ENCODE peak calls at places on chromosomes 16 and 17, in four cellular contexts. C, J, R and O are unnamed samples.

GRCh38 chr17:395974-396373 is 43.4 kb upstream of the RPH3AL start:
- DNase-seq in C (no peak), J (no peak), R (no peak), O (no peak)

GRCh38 chr16:85465328-85466307 is 147.5 kb upstream of the GSE1 start:
- DNase-seq in C (no peak), J (peak; percentile 45), R (no peak), O (peak; percentile 87)

GRCh38 chr17:82598256-82599011 is 49.8 kb downstream of the WDR45B start:
- DNase-seq in C (no peak), J (peak; percentile 52), R (peak; percentile 55), O (no peak)

GRCh38 chr17:57724729-57725125 is 20.4 kb downstream of the CCDC182 start:
- DNase-seq in C (no peak), J (no peak), R (no peak), O (no peak)

GRCh38 chr16:86502856-86503748 is 7.2 kb upstream of the FOXF1 start:
- DNase-seq in C (no peak), J (no peak), R (peak; percentile 69), O (no peak)

GRCh38 chr17:19534562-19535149 is 1.0 kb downstream of the SLC47A1 start:
- DNase-seq in C (no peak), J (no peak), R (no peak), O (no peak)

GRCh38 chr17:7219812-7220592 is at the start of the genes ACADVL and DLG4:
- DNase-seq in C (peak; percentile 71), J (peak; percentile 93), R (peak; percentile 97), O (peak; percentile 50)

GRCh38 chr16:79402356-79402755 is 198.2 kb downstream of the MAF start:
- DNase-seq in C (no peak), J (no peak), R (no peak), O (no peak)

GRCh38 chr17:1005361-1005946 is 8.5 kb downstream of the TIMM22 start:
- DNase-seq in C (no peak), J (no peak), R (peak; percentile 91), O (peak; percentile 57)

GRCh38 chr16:69709456-69710084 is 16.8 kb downstream of the NQO1 start:
- DNase-seq in C (no peak), J (peak; percentile 68), R (no peak), O (peak; percentile 47)

GRCh38 chr16:62077998-62078397 is 41.8 kb upstream of the CDH8 start:
- DNase-seq in C (no peak), J (peak; percentile 22), R (no peak), O (no peak)

GRCh38 chr17:7841309-7841621 is 7.2 kb downstream of the KDM6B start:
- DNase-seq in C (no peak), J (no peak), R (no peak), O (peak; percentile 67)

GRCh38 chr16:78437352-78437968 is 338.0 kb downstream of the WWOX start:
- DNase-seq in C (no peak), J (no peak), R (no peak), O (no peak)

GRCh38 chr17:46768540-46768870 is 50.0 kb downstream of the WNT3 start:
- DNase-seq in C (no peak), J (no peak), R (no peak), O (no peak)

GRCh38 chr17:37743612-37743874 is 1.3 kb downstream of the HNF1B start:
- DNase-seq in C (no peak), J (no peak), R (no peak), O (no peak)

GRCh38 chr17:17971431-17972125 is 622 bp downstream of the TOM1L2 start:
- DNase-seq in C (peak; percentile 6), J (peak; percentile 23), R (peak; percentile 74), O (no peak)